ENCODE peak calls at places on chromosomes 16 and 17, in seven cellular contexts. R is astrocyte, G is brain microvascular endothelial cell, L is HCT116, P is heart right ventricle, V is A549, Y is PC-3. X is an unnamed sample.

GRCh38 chr17:73268582-73269328 is 7.1 kb upstream of the CPSF4L start:
- DNase-seq in R (no peak), G (no peak), L (no peak), P (no peak), V (no peak), Y (no peak), X (no peak)

GRCh38 chr17:66417300-66417719 is 114.9 kb downstream of the PRKCA start:
- DNase-seq in R (no peak), G (no peak), L (no peak), P (no peak), V (no peak), Y (no peak), X (no peak)

GRCh38 chr17:82964851-82965341 is 114.5 kb upstream of the METRNL start:
- DNase-seq in R (no peak), G (no peak), L (no peak), P (no peak), V (no peak), Y (no peak), X (no peak)

GRCh38 chr16:11201498-11202259 is 54.3 kb downstream of the SOCS1 start:
- DNase-seq in R (peak), G (peak), L (peak), P (no peak), V (no peak), Y (peak), X (peak)

GRCh38 chr17:2337811-2338657 is 733 bp downstream of the SGSM2 start:
- DNase-seq in R (peak), G (no peak), L (no peak), P (peak), V (peak), Y (peak), X (peak)

GRCh38 chr16:72847187-72848044 is 200.5 kb downstream of the ZFHX3 start:
- DNase-seq in R (no peak), G (peak), L (no peak), P (no peak), V (peak), Y (peak), X (peak)

GRCh38 chr16:11992008-11992584 is 15.6 kb downstream of the SNX29 start:
- DNase-seq in R (no peak), G (no peak), L (no peak), P (no peak), V (no peak), Y (no peak), X (peak)

GRCh38 chr16:53478965-53479364 is 24.0 kb downstream of the AKTIP start:
- DNase-seq in R (no peak), G (no peak), L (no peak), P (no peak), V (no peak), Y (no peak), X (no peak)

GRCh38 chr16:56606071-56606687 is 2.2 kb upstream of the MT2A start:
- DNase-seq in R (peak), G (peak), L (peak), P (no peak), V (peak), Y (peak), X (peak)

GRCh38 chr16:73473713-73474112 is 425.8 kb upstream of the ZFHX3 start:
- DNase-seq in R (no peak), G (no peak), L (no peak), P (no peak), V (no peak), Y (no peak), X (no peak)

GRCh38 chr16:68223072-68223471 is 12.9 kb downstream of the ESRP2 start:
- DNase-seq in R (no peak), G (no peak), L (no peak), P (no peak), V (no peak), Y (no peak), X (no peak)

GRCh38 chr16:12498077-12498476 is 305.6 kb downstream of the CPPED1 start:
- DNase-seq in R (no peak), G (no peak), L (no peak), P (no peak), V (no peak), Y (no peak), X (no peak)

GRCh38 chr17:69734656-69735055 is 320.2 kb downstream of the MAP2K6 start:
- DNase-seq in R (peak), G (no peak), L (no peak), P (no peak), V (no peak), Y (no peak), X (no peak)

GRCh38 chr16:85393674-85394510 is 219.2 kb upstream of the GSE1 start:
- DNase-seq in R (no peak), G (peak), L (no peak), P (peak), V (peak), Y (peak), X (peak)

GRCh38 chr17:2468270-2468669 is 43.4 kb downstream of the METTL16 start:
- DNase-seq in R (peak), G (no peak), L (no peak), P (no peak), V (no peak), Y (peak), X (peak)

GRCh38 chr17:68343976-68344375 is 52.7 kb downstream of the ARSG start:
- DNase-seq in R (no peak), G (no peak), L (no peak), P (no peak), V (peak), Y (no peak), X (no peak)

GRCh38 chr16:56780646-56781045 is 50.7 kb downstream of the NUP93 start:
- DNase-seq in R (no peak), G (no peak), L (no peak), P (no peak), V (no peak), Y (no peak), X (no peak)

GRCh38 chr17:58960068-58960467 is 146.6 kb downstream of the TRIM37 start:
- DNase-seq in R (peak), G (peak), L (peak), P (no peak), V (peak), Y (peak), X (peak)

GRCh38 chr17:34227707-34228106 is 27.4 kb upstream of the CCL2 start:
- DNase-seq in R (no peak), G (no peak), L (no peak), P (no peak), V (no peak), Y (no peak), X (no peak)

GRCh38 chr16:57609541-57610401 is 18.7 kb upstream of the ADGRG1 start:
- DNase-seq in R (no peak), G (no peak), L (no peak), P (no peak), V (no peak), Y (no peak), X (peak)

GRCh38 chr17:19369846-19370492 is 7.4 kb upstream of the B9D1 start:
- DNase-seq in R (no peak), G (no peak), L (no peak), P (no peak), V (no peak), Y (no peak), X (peak)

GRCh38 chr17:34389343-34389742 is 26.3 kb upstream of the CCL1 start:
- DNase-seq in R (no peak), G (no peak), L (no peak), P (no peak), V (no peak), Y (no peak), X (no peak)

GRCh38 chr17:79929257-79930076 is 90.2 kb upstream of the CBX4 start:
- DNase-seq in R (no peak), G (no peak), L (no peak), P (no peak), V (no peak), Y (no peak), X (no peak)

GRCh38 chr16:47036201-47036600 is 62.7 kb upstream of the DNAJA2 start:
- DNase-seq in R (no peak), G (no peak), L (no peak), P (no peak), V (no peak), Y (no peak), X (no peak)

GRCh38 chr17:83056583-83057396 is 22.6 kb upstream of the METRNL start:
- DNase-seq in R (no peak), G (no peak), L (no peak), P (no peak), V (no peak), Y (peak), X (no peak)

GRCh38 chr16:82990155-82990554 is 363.4 kb downstream of the CDH13 start:
- DNase-seq in R (peak), G (peak), L (no peak), P (no peak), V (no peak), Y (no peak), X (peak)

GRCh38 chr17:39621523-39622379 is 5.0 kb upstream of the PPP1R1B start:
- DNase-seq in R (peak), G (peak), L (no peak), P (peak), V (peak), Y (peak), X (peak)
- TF ChIP-seq CTCF in R (peak), G (peak), L (peak), P (peak), V (peak), Y (peak), X (peak)

DNA sequence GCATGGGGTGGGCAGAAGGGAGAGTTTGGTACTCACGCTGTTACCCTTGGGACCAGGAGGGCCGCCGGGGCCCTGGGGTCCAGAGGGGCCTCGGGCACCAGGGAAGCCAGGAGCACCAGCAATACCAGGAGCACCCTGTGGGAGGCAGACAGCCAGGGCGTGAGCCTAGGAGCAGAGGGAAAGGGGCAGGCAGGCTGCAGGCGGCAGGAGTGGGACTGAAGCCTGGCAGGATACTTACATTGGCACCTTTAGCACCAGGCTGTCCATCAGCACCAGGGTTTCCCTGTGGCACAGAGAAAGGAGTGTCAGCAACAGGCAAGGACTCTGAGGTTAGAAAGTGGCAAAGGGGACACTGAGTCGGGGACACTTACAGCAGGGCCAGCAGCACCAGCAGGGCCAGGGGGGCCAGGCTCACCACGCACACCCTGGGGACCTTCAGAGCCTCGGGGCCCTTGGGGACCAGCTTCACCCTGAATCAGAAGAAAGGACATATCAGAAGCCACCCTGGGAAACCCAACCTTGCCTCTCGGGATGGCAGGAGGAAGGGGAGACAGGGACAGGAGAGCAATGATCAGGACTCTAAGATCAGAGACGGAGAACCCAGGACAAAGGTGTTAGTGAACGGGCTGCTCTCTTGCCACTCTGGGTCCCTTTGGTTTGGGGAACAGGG is 6.1 kb downstream of the COL1A1 start:
- DNase-seq in R (peak), G (no peak), L (no peak), P (no peak), V (no peak), Y (no peak), X (peak)
- TF ChIP-seq CTCF in R (peak), G (peak), L (no peak), P (no peak), V (peak), Y (peak), X (peak)

GRCh38 chr17:6573982-6574688 is 17.8 kb upstream of the PITPNM3 start:
- DNase-seq in R (no peak), G (no peak), L (no peak), P (no peak), V (no peak), Y (no peak), X (no peak)

GRCh38 chr17:6576038-6576437 is 19.7 kb upstream of the PITPNM3 start:
- DNase-seq in R (no peak), G (no peak), L (no peak), P (no peak), V (no peak), Y (no peak), X (no peak)

GRCh38 chr17:6575596-6575988 is 19.2 kb upstream of the PITPNM3 start:
- DNase-seq in R (no peak), G (no peak), L (no peak), P (no peak), V (no peak), Y (no peak), X (no peak)

GRCh38 chr17:6572997-6573396 is 16.6 kb upstream of the PITPNM3 start:
- DNase-seq in R (no peak), G (no peak), L (no peak), P (no peak), V (no peak), Y (no peak), X (no peak)

GRCh38 chr17:6574689-6575595 is 18.6 kb upstream of the PITPNM3 start:
- DNase-seq in R (peak), G (peak), L (no peak), P (peak), V (no peak), Y (no peak), X (peak)
- TF ChIP-seq CTCF in R (no peak), G (no peak), L (no peak), P (no peak), V (no peak), Y (no peak), X (peak)

GRCh38 chr16:74770826-74771526 is 3.6 kb downstream of the FA2H start:
- DNase-seq in R (no peak), G (no peak), L (no peak), P (no peak), V (no peak), Y (no peak), X (no peak)

GRCh38 chr16:74767749-74768148 is 6.9 kb downstream of the FA2H start:
- DNase-seq in R (no peak), G (no peak), L (no peak), P (no peak), V (no peak), Y (no peak), X (no peak)

GRCh38 chr16:74769791-74770190 is 4.8 kb downstream of the FA2H start:
- DNase-seq in R (no peak), G (no peak), L (no peak), P (no peak), V (no peak), Y (no peak), X (no peak)

GRCh38 chr16:74768239-74768638 is 6.4 kb downstream of the FA2H start:
- DNase-seq in R (no peak), G (no peak), L (no peak), P (no peak), V (no peak), Y (no peak), X (no peak)

GRCh38 chr16:74766729-74767128 is 7.9 kb downstream of the FA2H start:
- DNase-seq in R (no peak), G (no peak), L (no peak), P (no peak), V (no peak), Y (no peak), X (no peak)
- TF ChIP-seq CTCF in R (no peak), G (peak), L (peak), P (no peak), V (peak), Y (peak), X (no peak)

GRCh38 chr17:78038748-78039288 is 80.3 kb downstream of the TNRC6C start:
- DNase-seq in R (no peak), G (no peak), L (no peak), P (no peak), V (no peak), Y (no peak), X (no peak)

GRCh38 chr17:78042542-78042941 is 84.0 kb downstream of the TNRC6C start:
- DNase-seq in R (no peak), G (no peak), L (no peak), P (no peak), V (no peak), Y (no peak), X (no peak)

GRCh38 chr17:78039581-78039980 is 81.1 kb downstream of the TNRC6C start:
- DNase-seq in R (no peak), G (no peak), L (no peak), P (no peak), V (no peak), Y (no peak), X (no peak)

GRCh38 chr17:78041401-78042179 is 83.1 kb downstream of the TNRC6C start:
- DNase-seq in R (no peak), G (no peak), L (no peak), P (no peak), V (no peak), Y (peak), X (peak)

DNA sequence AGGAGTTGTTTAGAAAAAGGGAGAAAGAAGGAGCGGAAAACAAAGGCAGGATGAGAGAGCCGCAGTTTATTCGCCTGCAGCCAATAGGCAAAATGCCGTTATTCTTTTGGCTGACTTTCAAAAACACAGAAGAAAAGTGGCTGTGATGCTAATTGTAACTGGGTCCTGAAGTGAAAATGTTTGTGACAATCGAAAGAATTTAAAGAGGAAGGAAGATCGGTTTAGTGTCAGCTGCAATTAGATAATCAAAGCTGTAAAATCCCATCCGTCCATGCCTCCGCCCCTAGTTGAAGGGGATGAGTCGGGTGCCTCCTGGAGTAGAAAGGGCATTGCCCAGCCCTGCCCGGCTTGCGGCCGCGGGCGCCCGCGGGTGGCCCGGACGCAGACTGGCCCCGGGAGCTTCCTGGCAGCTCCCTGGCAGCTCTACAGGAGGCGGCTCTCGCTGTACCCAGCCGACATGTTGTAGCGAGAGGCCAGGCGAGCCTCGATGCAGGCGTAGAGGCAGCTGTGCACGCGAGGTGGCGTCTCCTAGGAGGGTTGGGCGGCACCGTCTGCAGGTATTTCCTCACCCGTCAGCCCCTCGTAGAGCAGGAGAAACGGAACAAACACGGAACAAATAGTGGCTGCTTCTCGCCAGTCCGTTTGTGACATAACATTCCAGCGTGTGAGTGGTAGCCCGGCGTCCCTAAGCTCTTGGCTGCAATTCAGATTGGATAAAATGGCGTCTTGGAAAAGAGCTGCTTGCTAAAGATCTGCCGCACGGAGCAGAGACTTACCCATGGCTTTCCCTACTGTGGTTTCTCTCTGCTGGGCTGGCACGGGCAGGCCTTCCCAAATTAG is 82.3 kb downstream of the TNRC6C start:
- DNase-seq in R (peak), G (peak), L (peak), P (peak), V (peak), Y (peak), X (peak)
- TF ChIP-seq CTCF in R (no peak), G (no peak), L (no peak), P (no peak), V (no peak), Y (peak), X (peak)